ENCODE peak calls at places on chromosomes 2 and 18, in seven cellular contexts. K is H9, I is AG10803, X is Daoy, O is NCI-H748 treated with DMSO at 0.1 percent for 48 hours, G is chondrocyte, A is fibroblast of pulmonary artery. S is an unnamed sample.

GRCh38 chr2:98709530-98709929 is 21.4 kb downstream of the MGAT4A start:
- DNase-seq in K (no peak), I (no peak), X (no peak), O (no peak), G (no peak), A (peak), S (no peak)

GRCh38 chr2:25290811-25291510 is 50.8 kb downstream of the DNMT3A start:
- DNase-seq in K (no peak), I (no peak), X (peak), O (no peak), G (no peak), A (peak), S (no peak)

GRCh38 chr2:113260930-113261329 is 17.8 kb downstream of the PAX8 start:
- DNase-seq in K (no peak), I (no peak), X (no peak), O (no peak), G (no peak), A (no peak), S (no peak)

GRCh38 chr2:128304715-128305554 is 13.7 kb downstream of the HS6ST1 start:
- DNase-seq in K (peak), I (peak), X (peak), O (peak), G (peak), A (peak), S (no peak)

GRCh38 chr2:197813093-197813787 is 8.8 kb downstream of the PLCL1 start:
- DNase-seq in K (peak), I (peak), X (peak), O (peak), G (no peak), A (peak), S (no peak)

GRCh38 chr2:134372611-134373131 is 118.8 kb downstream of the MGAT5 start:
- DNase-seq in K (no peak), I (peak), X (peak), O (no peak), G (no peak), A (peak), S (no peak)

GRCh38 chr18:934518-935123 is 29.9 kb downstream of the ADCYAP1 start:
- DNase-seq in K (no peak), I (peak), X (no peak), O (peak), G (no peak), A (no peak), S (no peak)

GRCh38 chr2:7011376-7012083 is 94.3 kb downstream of the RNF144A start:
- DNase-seq in K (no peak), I (peak), X (peak), O (peak), G (no peak), A (peak), S (no peak)

GRCh38 chr2:239991689-239992314 is 33.3 kb downstream of the NDUFA10 start:
- DNase-seq in K (no peak), I (peak), X (peak), O (peak), G (no peak), A (peak), S (no peak)

GRCh38 chr2:233208382-233209116 is 42.9 kb upstream of the ATG16L1 start:
- DNase-seq in K (no peak), I (no peak), X (no peak), O (no peak), G (no peak), A (no peak), S (no peak)

GRCh38 chr2:190340369-190340768 is 3.0 kb upstream of the INPP1 start:
- DNase-seq in K (peak), I (peak), X (peak), O (peak), G (no peak), A (peak), S (no peak)

GRCh38 chr2:3585239-3586109 is 9.4 kb upstream of the COLEC11 start:
- DNase-seq in K (no peak), I (peak), X (no peak), O (no peak), G (peak), A (peak), S (no peak)

GRCh38 chr2:40101076-40101688 is 322.1 kb upstream of the THUMPD2 start:
- DNase-seq in K (no peak), I (peak), X (peak), O (no peak), G (no peak), A (peak), S (no peak)

GRCh38 chr2:101111917-101112771 is 39.0 kb downstream of the TBC1D8 start:
- DNase-seq in K (no peak), I (peak), X (peak), O (no peak), G (no peak), A (peak), S (no peak)

GRCh38 chr18:54532962-54533361 is 58.1 kb upstream of the DYNAP start:
- DNase-seq in K (no peak), I (no peak), X (no peak), O (no peak), G (no peak), A (no peak), S (no peak)

GRCh38 chr2:239396881-239397681 is 3.7 kb downstream of the HDAC4 start:
- DNase-seq in K (no peak), I (no peak), X (no peak), O (no peak), G (peak), A (no peak), S (peak)

GRCh38 chr2:38251940-38252339 is 125.1 kb downstream of the ATL2 start:
- DNase-seq in K (no peak), I (no peak), X (no peak), O (no peak), G (no peak), A (no peak), S (no peak)

GRCh38 chr18:47901624-47902362 is 28.7 kb downstream of the SMAD2 start:
- DNase-seq in K (no peak), I (no peak), X (no peak), O (no peak), G (no peak), A (no peak), S (no peak)

GRCh38 chr18:59516356-59517155 is 157.5 kb upstream of the LMAN1 start:
- DNase-seq in K (no peak), I (peak), X (peak), O (peak), G (no peak), A (peak), S (no peak)

GRCh38 chr2:121471571-121472464 is 58.9 kb upstream of the RNU4ATAC start:
- DNase-seq in K (no peak), I (peak), X (no peak), O (no peak), G (no peak), A (peak), S (no peak)

GRCh38 chr2:126446106-126446695 is 209.8 kb upstream of the GYPC start:
- DNase-seq in K (no peak), I (no peak), X (no peak), O (no peak), G (no peak), A (no peak), S (no peak)

GRCh38 chr2:173286153-173286809 is 68.4 kb upstream of the CDCA7 start:
- DNase-seq in K (no peak), I (no peak), X (no peak), O (no peak), G (no peak), A (no peak), S (no peak)

GRCh38 chr2:120797421-120798289 is 62.0 kb downstream of the GLI2 start:
- DNase-seq in K (peak), I (peak), X (no peak), O (no peak), G (no peak), A (no peak), S (no peak)

GRCh38 chr2:105183555-105184323 is 57.8 kb upstream of the GPR45 start:
- DNase-seq in K (peak), I (no peak), X (no peak), O (no peak), G (no peak), A (no peak), S (no peak)

GRCh38 chr2:2026252-2026831 is 282.0 kb upstream of the PXDN start:
- DNase-seq in K (no peak), I (no peak), X (peak), O (no peak), G (peak), A (no peak), S (no peak)

GRCh38 chr2:196967126-196967525 is 40.6 kb upstream of the PGAP1 start:
- DNase-seq in K (no peak), I (peak), X (peak), O (peak), G (no peak), A (peak), S (no peak)

GRCh38 chr18:6044773-6045172 is 149.5 kb upstream of the TMEM200C start:
- DNase-seq in K (no peak), I (no peak), X (no peak), O (no peak), G (no peak), A (peak), S (no peak)

S was measured in activated gamma-delta T cell treated with Interleukin-2 at 50 U/mL for 16 hours.